ENCODE peak calls at places on chromosome 12, in four cellular contexts. One of them, this sample, is unnamed.

GRCh38 chr12:46450279-46450748 is 77.7 kb upstream of the SLC38A2 start:
- DNase-seq in stomach: peak; percentile 89
- DNase-seq in GM12865: no peak
- DNase-seq in GM23248: no peak
- DNase-seq in this sample: no peak

GRCh38 chr12:112116232-112117060 is 7.9 kb upstream of the NAA25 start:
- DNase-seq in stomach: peak; percentile 69
- DNase-seq in GM12865: peak; percentile 60
- DNase-seq in GM23248: peak; percentile 32
- DNase-seq in this sample: peak; percentile 85

GRCh38 chr12:79659961-79660431 is 30.8 kb downstream of the PAWR start:
- DNase-seq in stomach: no peak
- DNase-seq in GM12865: no peak
- DNase-seq in GM23248: peak; percentile 20
- DNase-seq in this sample: no peak

GRCh38 chr12:129901256-129901655 is 2.6 kb downstream of the TMEM132D start:
- DNase-seq in stomach: no peak
- DNase-seq in GM12865: no peak
- DNase-seq in GM23248: peak; percentile 10
- DNase-seq in this sample: no peak

GRCh38 chr12:38384816-38385491 is 68.4 kb downstream of the ALG10B start:
- DNase-seq in stomach: no peak
- DNase-seq in GM12865: no peak
- DNase-seq in GM23248: no peak
- DNase-seq in this sample: peak; percentile 1

GRCh38 chr12:51621155-51621922 is 30.3 kb downstream of the SCN8A start:
- DNase-seq in stomach: no peak
- DNase-seq in GM12865: no peak
- DNase-seq in GM23248: peak; percentile 47
- DNase-seq in this sample: no peak

GRCh38 chr12:106309671-106310313 is 7.3 kb downstream of the TCP11L2 start:
- DNase-seq in stomach: no peak
- DNase-seq in GM12865: no peak
- DNase-seq in GM23248: peak; percentile 75
- DNase-seq in this sample: no peak

GRCh38 chr12:92143280-92143679 is 2.4 kb downstream of the BTG1 start:
- DNase-seq in stomach: no peak
- DNase-seq in GM12865: no peak
- DNase-seq in GM23248: no peak
- DNase-seq in this sample: no peak

GRCh38 chr12:128467882-128468281 is 200.9 kb downstream of the TMEM132C start:
- DNase-seq in stomach: no peak
- DNase-seq in GM12865: no peak
- DNase-seq in GM23248: no peak
- DNase-seq in this sample: no peak

GRCh38 chr12:53222170-53223005 is 9.6 kb downstream of the RARG start:
- DNase-seq in stomach: no peak
- DNase-seq in GM12865: no peak
- DNase-seq in GM23248: peak; percentile 48
- DNase-seq in this sample: no peak
- H3K4me3 ChIP-seq in stomach: peak overlapping the region; percentile 81
- H3K4me3 ChIP-seq in GM12865: peak overlapping the region; percentile 60
- H3K4me3 ChIP-seq in GM23248: peak overlapping the region; percentile 68
- H3K4me3 ChIP-seq in this sample: peak overlapping the region; percentile 67

DNA sequence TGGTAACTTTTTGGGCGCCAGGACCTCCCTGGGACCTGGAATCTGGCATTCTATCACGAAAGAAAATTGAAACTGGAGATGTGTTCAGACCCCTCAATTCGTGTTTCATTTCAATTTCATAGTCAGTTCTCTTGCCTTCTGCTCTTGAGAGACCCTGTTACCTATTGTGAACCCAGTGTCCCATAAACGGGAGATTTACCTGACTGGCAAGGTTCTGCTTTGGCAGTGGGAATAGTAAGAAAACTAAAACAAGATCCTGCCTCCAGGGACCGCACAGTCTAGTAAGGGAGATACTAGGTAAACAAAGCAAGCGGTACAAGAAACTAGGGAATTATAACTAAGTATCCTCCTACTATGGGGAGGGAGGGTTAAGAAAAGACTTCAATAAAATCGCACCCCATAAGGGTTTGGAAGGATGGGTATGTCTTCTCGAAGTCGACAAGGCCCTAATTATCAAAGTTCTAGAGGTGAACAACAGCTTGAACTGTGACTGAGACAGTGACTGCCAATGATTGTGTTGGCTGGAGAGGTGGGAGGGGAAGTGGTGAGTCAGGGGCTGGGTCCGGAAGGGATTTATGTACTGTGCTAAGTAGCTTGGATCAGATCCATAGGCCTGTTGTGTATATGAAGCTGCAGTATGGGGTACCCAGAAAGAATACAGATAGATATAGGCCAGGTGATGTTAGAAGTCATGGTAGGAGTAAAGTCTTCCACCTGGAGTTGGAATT is 754 bp downstream of the ACSS3 start:
- DNase-seq in stomach: no peak
- DNase-seq in GM12865: no peak
- DNase-seq in GM23248: peak; percentile 71
- DNase-seq in this sample: peak; percentile 7
- H3K4me3 ChIP-seq in stomach: peak overlapping the region; percentile 54
- H3K4me3 ChIP-seq in GM12865: no peak overlapping the region
- H3K4me3 ChIP-seq in GM23248: peak overlapping the region; percentile 70
- H3K4me3 ChIP-seq in this sample: peak overlapping the region; percentile 79

DNA sequence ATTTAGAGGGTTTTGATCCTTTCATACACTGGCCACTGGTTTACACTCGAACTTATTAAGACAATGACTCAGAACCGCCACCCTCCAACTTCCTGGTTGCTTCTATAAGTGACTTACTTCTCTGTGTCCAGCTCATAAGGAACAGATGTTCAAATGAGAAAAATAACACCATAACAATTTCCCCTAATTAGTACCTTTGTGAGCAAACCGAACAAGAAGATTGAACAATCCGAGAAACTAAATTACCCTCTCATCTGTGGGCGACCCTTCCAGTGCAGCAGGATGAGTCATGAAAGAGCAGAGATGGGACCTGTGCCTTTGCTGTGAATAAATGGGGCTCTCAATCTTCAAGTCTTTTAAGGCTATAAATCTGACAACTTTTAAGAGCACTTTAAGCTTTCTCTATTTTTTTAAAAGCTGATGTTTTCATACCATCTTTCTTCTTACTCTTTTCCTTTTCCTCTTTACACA is 146.8 kb upstream of the RASSF8 start:
- DNase-seq in stomach: no peak
- DNase-seq in GM12865: peak; percentile 66
- DNase-seq in GM23248: peak; percentile 67
- DNase-seq in this sample: no peak
- H3K4me3 ChIP-seq in stomach: no peak overlapping the region
- H3K4me3 ChIP-seq in GM12865: no peak overlapping the region
- H3K4me3 ChIP-seq in GM23248: peak overlapping the region; percentile 12
- H3K4me3 ChIP-seq in this sample: no peak overlapping the region

DNA sequence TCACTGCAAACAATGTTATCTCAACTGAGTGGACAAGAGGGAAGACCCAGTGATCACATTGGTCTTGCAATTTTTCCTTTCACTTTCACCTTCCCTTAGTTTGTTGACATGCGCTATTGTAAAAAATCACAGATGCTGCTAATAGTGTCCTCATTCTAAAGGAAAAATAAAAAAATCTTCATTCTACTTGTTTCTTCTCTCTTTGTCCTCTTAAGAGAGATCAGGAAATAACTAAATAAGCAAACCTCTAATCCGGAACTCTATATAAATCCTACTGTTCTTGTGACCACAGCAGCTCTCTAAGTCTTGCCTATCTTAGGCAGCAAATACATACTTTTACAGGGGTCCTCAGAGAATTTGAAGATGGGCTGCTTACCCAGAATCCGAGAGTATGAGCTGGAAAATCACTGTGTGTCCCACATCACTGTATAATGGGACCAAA is 257.7 kb downstream of the NAV3 start:
- DNase-seq in stomach: no peak
- DNase-seq in GM12865: no peak
- DNase-seq in GM23248: peak; percentile 20
- DNase-seq in this sample: no peak
- H3K4me3 ChIP-seq in stomach: peak overlapping the region; percentile 10
- H3K4me3 ChIP-seq in GM12865: peak overlapping the region; percentile 11
- H3K4me3 ChIP-seq in GM23248: peak overlapping the region; percentile 8
- H3K4me3 ChIP-seq in this sample: no peak overlapping the region

GRCh38 chr12:53047221-53048032 is 2.4 kb upstream of the TNS2 start:
- DNase-seq in stomach: peak; percentile 83
- DNase-seq in GM12865: peak; percentile 51
- DNase-seq in GM23248: peak; percentile 87
- DNase-seq in this sample: peak; percentile 98

GRCh38 chr12:53049582-53050318 is at the start of gene TNS2:
- DNase-seq in stomach: peak; percentile 76
- DNase-seq in GM12865: no peak
- DNase-seq in GM23248: peak; percentile 61
- DNase-seq in this sample: peak; percentile 87

GRCh38 chr12:53050426-53051057 is 677 bp downstream of the TNS2 start:
- DNase-seq in stomach: peak; percentile 20
- DNase-seq in GM12865: no peak
- DNase-seq in GM23248: no peak
- DNase-seq in this sample: peak; percentile 13

GRCh38 chr12:53048033-53048779 is 1.7 kb upstream of the TNS2 start:
- DNase-seq in stomach: peak; percentile 76
- DNase-seq in GM12865: no peak
- DNase-seq in GM23248: peak; percentile 59
- DNase-seq in this sample: peak; percentile 59

DNA sequence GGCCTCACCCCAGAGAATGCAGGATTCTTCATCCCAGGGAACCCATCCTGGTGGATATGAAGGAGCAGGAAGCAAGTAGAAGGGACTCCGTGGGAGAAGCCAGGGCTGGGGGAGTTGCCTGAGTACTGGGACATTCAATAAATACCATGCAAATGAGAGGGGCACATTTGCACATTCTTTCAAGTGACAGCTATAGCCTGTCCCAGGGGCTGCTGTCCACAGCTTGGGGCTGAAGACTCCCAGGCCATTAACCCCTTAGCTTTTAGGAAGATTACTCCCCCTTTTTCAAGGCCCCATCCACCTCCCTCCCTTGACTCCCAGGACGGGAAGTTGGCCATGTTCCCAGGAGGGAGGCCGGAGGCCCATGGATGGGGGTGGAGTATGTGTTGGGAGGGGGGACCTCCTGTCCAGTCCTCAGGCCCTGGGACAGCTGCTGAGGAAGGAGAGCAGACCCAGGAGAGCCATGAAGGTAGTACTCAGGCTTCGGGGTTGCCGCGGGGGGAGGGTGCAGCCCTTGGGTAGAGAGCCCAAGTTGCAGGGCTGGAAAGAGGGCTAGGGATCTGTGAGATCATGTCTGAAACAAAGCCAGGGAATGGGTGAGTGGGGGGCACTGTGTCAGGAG is 974 bp upstream of the TNS2 start:
- DNase-seq in stomach: peak; percentile 59
- DNase-seq in GM12865: no peak
- DNase-seq in GM23248: peak; percentile 54
- DNase-seq in this sample: peak; percentile 79
- H3K4me3 ChIP-seq in stomach: peak overlapping the region; percentile 57
- H3K4me3 ChIP-seq in GM12865: no peak overlapping the region
- H3K4me3 ChIP-seq in GM23248: peak overlapping the region; percentile 87
- H3K4me3 ChIP-seq in this sample: no peak overlapping the region

GRCh38 chr12:132593938-132594358 is 16.4 kb downstream of the LRCOL1 start:
- DNase-seq in stomach: peak; percentile 95
- DNase-seq in GM12865: peak; percentile 42
- DNase-seq in GM23248: peak; percentile 95
- DNase-seq in this sample: peak; percentile 95

GRCh38 chr12:132600048-132601032 is 10.0 kb downstream of the LRCOL1 start:
- DNase-seq in stomach: peak; percentile 60
- DNase-seq in GM12865: peak; percentile 63
- DNase-seq in GM23248: peak; percentile 83
- DNase-seq in this sample: peak; percentile 94

GRCh38 chr12:132596016-132596415 is 14.4 kb downstream of the LRCOL1 start:
- DNase-seq in stomach: no peak
- DNase-seq in GM12865: no peak
- DNase-seq in GM23248: peak; percentile 32
- DNase-seq in this sample: peak; percentile 40

GRCh38 chr12:132595183-132595582 is 15.2 kb downstream of the LRCOL1 start:
- DNase-seq in stomach: no peak
- DNase-seq in GM12865: no peak
- DNase-seq in GM23248: no peak
- DNase-seq in this sample: no peak

GRCh38 chr12:132597333-132598283 is 12.8 kb downstream of the LRCOL1 start:
- DNase-seq in stomach: no peak
- DNase-seq in GM12865: peak; percentile 80
- DNase-seq in GM23248: peak; percentile 56
- DNase-seq in this sample: peak; percentile 52
- H3K4me3 ChIP-seq in stomach: peak overlapping the region; percentile 43
- H3K4me3 ChIP-seq in GM12865: peak overlapping the region; percentile 51
- H3K4me3 ChIP-seq in GM23248: peak overlapping the region; percentile 75
- H3K4me3 ChIP-seq in this sample: no peak overlapping the region